ENCODE peak calls at places on chromosome 15, in nine cellular contexts. W, H, M, U, Q, Y, Z, F and A are unnamed samples.
A peak's percentile ranks its signal among the peaks of the same experiment; 100 is the strongest.

GRCh38 chr15:74301583-74302374 is 65.7 kb downstream of the CCDC33 start:
- DNase-seq in W (no peak), Z (no peak), Y (no peak), F (no peak), U (no peak), M (no peak), H (no peak), Q (no peak), A (no peak)

GRCh38 chr15:38085931-38086562 is 151.6 kb downstream of the TMCO5A start:
- DNase-seq in Z (no peak), U (no peak), F (no peak), M (peak; percentile 51), W (no peak), H (peak; percentile 73), Q (no peak), Y (peak; percentile 21), A (no peak)

GRCh38 chr15:73732911-73733310 is 20.2 kb downstream of the INSYN1 start:
- DNase-seq in H (no peak), Y (no peak), Q (no peak), W (no peak), M (no peak), F (no peak), Z (no peak), U (no peak), A (no peak)

GRCh38 chr15:70870066-70870465 is 16.1 kb upstream of the LARP6 start:
- DNase-seq in Z (no peak), H (peak; percentile 83), F (peak; percentile 65), M (peak; percentile 67), Q (no peak), W (no peak), Y (peak; percentile 83), U (no peak), A (no peak)

GRCh38 chr15:29322407-29322806 is 52.8 kb upstream of the NSMCE3 start:
- DNase-seq in Z (no peak), Q (no peak), Y (no peak), H (no peak), W (no peak), F (no peak), U (no peak), M (no peak), A (no peak)

GRCh38 chr15:31004220-31004733 is 12.8 kb upstream of the MTMR10 start:
- DNase-seq in U (no peak), H (no peak), Y (no peak), Q (peak; percentile 83), M (peak; percentile 95), W (peak; percentile 31), Z (no peak), F (no peak), A (no peak)

GRCh38 chr15:70479785-70480184 is 283.6 kb downstream of the UACA start:
- DNase-seq in W (no peak), U (no peak), F (no peak), Q (no peak), Y (no peak), H (no peak), Z (no peak), M (peak; percentile 76), A (no peak)

GRCh38 chr15:56180851-56181250 is 62.8 kb downstream of the RFX7 start:
- DNase-seq in F (no peak), U (no peak), Z (no peak), W (no peak), M (no peak), Q (no peak), Y (no peak), H (no peak), A (no peak)

GRCh38 chr15:71669688-71670087 is 140.7 kb upstream of the NR2E3 start:
- DNase-seq in U (no peak), M (no peak), F (no peak), W (no peak), Y (no peak), Q (no peak), Z (no peak), H (no peak), A (no peak)

GRCh38 chr15:51499379-51499976 is 123.1 kb downstream of the DMXL2 start:
- DNase-seq in F (peak; percentile 70), W (no peak), H (peak; percentile 48), M (peak; percentile 42), Y (peak; percentile 61), U (peak; percentile 21), Z (no peak), Q (peak; percentile 28), A (no peak)

GRCh38 chr15:58554758-58555157 is 123.0 kb downstream of the LIPC start:
- DNase-seq in U (no peak), F (no peak), Y (no peak), W (no peak), Z (peak; percentile 81), Q (no peak), M (no peak), H (no peak), A (no peak)

GRCh38 chr15:33526532-33526931 is 215.8 kb downstream of the RYR3 start:
- DNase-seq in U (no peak), W (no peak), Q (no peak), Z (no peak), F (peak; percentile 11), H (no peak), M (no peak), Y (no peak), A (no peak)

GRCh38 chr15:75024102-75024636 is 779 bp downstream of the PPCDC start:
- DNase-seq in H (no peak), Q (peak; percentile 63), Z (no peak), W (no peak), F (peak; percentile 37), U (no peak), Y (peak; percentile 55), M (peak; percentile 66), A (no peak)

DNA sequence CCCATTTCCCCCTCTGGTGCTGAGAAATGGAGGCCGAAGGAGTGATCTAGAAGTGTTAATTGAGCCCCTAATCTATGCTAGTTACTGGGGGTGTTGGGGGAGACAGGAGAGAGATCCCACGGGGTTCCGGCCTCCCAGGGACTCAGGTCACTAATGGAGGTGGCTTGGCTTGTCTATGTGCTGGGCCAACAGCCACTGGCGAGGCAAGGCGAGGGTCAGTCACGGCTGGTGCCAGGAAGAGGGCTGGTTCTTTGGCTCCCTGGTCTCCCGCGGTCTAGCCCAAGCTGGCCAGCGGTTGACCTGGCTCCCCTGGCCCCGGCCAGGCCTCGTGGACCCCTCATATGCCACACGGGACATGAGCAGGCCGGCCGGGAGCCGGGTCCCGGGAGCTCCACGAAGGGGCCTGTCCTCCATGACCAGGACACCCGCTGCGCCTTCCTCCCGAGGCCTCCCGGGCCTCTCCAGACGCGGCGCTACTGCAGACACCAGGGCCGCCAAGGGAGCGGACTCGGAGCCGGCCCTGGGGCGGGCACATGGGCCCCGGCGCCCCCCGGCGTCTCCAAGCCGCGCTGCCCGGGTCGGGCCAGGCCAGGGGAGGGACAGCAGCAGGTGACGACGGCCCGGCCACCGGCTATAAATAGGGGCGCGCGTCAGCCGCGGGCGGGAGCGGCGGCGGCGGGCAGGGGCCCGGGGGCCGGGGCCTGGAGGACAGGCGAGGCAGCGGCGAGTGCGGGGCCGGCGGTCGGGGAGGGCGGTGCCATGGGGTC is at the start of gene ALPK3:
- DNase-seq in Q (no peak), U (no peak), Z (peak; percentile 84), W (no peak), M (no peak), Y (no peak), H (no peak), F (no peak), A (peak; percentile 77)
- TF ChIP-seq CTCF in Q (no peak), U (no peak), Z (no peak), W (no peak), M (no peak), Y (no peak), H (no peak), F (no peak), A (no peak)

DNA sequence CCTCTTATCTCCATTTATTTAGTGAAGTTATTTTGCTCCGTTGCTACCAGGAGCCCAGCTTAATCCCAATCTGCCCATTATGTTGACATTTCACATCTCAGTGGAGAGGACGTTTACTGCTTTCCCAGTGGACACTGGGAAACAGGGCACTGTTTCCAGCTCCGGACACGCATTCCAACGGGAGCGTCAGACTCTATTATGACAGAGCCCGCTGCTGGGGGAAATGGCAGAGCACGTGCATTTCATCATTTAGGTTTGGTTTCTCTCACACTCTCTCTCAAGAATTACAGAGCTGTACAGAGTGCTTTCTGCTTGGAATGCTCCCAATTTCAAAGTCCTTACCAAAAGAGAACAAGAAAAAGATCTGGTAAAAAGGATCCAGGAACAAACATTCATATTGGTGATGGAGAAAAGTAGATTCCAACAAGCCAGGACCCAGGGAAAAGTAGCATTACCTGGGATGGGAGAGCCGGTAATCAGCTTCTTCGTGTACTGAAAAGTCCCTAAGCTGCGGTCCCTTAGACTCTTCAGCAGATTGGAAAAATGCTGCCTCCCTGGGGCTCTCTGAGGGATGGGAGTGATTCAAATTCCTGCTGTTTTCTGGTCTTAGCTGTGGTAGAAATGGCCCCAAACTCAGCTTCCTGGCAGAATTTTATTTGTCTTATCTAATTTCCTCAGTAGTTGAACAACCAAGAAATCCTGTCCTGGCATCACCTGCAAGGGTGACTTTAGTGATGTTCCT is 136.0 kb upstream of the THBS1 start:
- DNase-seq in Z (no peak), M (no peak), U (no peak), H (no peak), F (no peak), Y (no peak), W (no peak), Q (no peak), A (no peak)
- TF ChIP-seq CTCF in Z (no peak), M (no peak), U (no peak), H (no peak), F (no peak), Y (no peak), W (no peak), Q (no peak), A (no peak)

GRCh38 chr15:93049914-93050534 is 39.0 kb downstream of the RGMA start:
- DNase-seq in U (no peak), Z (no peak), Q (no peak), W (no peak), Y (no peak), F (no peak), M (no peak), H (no peak), A (no peak)

GRCh38 chr15:93050648-93051047 is 38.4 kb downstream of the RGMA start:
- DNase-seq in F (no peak), M (no peak), Z (no peak), Y (no peak), H (no peak), Q (no peak), W (no peak), U (no peak), A (no peak)

GRCh38 chr15:93051236-93052089 is 37.5 kb downstream of the RGMA start:
- DNase-seq in U (no peak), F (no peak), M (no peak), Y (no peak), Q (no peak), W (no peak), H (no peak), Z (no peak), A (no peak)

GRCh38 chr15:93055211-93055763 is 33.7 kb downstream of the RGMA start:
- DNase-seq in U (no peak), Q (no peak), M (no peak), H (no peak), F (no peak), Y (no peak), Z (no peak), W (no peak), A (no peak)

GRCh38 chr15:93052090-93052892 is 36.7 kb downstream of the RGMA start:
- DNase-seq in Q (peak; percentile 35), U (no peak), Y (no peak), W (no peak), F (no peak), M (no peak), H (no peak), Z (no peak), A (no peak)
- TF ChIP-seq CTCF in Q (peak; percentile 74), U (no peak), Y (no peak), W (no peak), F (peak; percentile 38), M (peak; percentile 19), H (peak; percentile 9), Z (no peak), A (peak; percentile 29)

GRCh38 chr15:43268111-43269105 is 1.7 kb upstream of the TGM5 start:
- DNase-seq in Z (peak; percentile 81), H (peak; percentile 10), Q (no peak), Y (no peak), W (no peak), F (peak; percentile 39), M (peak; percentile 25), U (no peak), A (peak; percentile 60)
- TF ChIP-seq CTCF in Z (no peak), H (peak; percentile 64), Q (peak; percentile 20), Y (peak; percentile 25), W (no peak), F (peak; percentile 51), M (peak; percentile 47), U (peak; percentile 40), A (peak; percentile 41)